ENCODE peak calls at places on chromosome 20, in nine cellular contexts. One of them, this sample, is unnamed.

GRCh38 chr20:38836991-38837390 is 31.5 kb downstream of the PPP1R16B start:
- DNase-seq in heart left ventricle: no peak
- DNase-seq in uterus: no peak
- DNase-seq in erythroblast: no peak
- DNase-seq in stomach: no peak
- DNase-seq in H1: no peak
- DNase-seq in transverse colon: no peak
- DNase-seq in spleen: no peak
- DNase-seq in adrenal gland: no peak
- DNase-seq in this sample: no peak

GRCh38 chr20:39873286-39873685 is 815.8 kb downstream of the MAFB start:
- DNase-seq in transverse colon: no peak
- DNase-seq in erythroblast: no peak
- DNase-seq in uterus: no peak
- DNase-seq in stomach: no peak
- DNase-seq in heart left ventricle: no peak
- DNase-seq in adrenal gland: no peak
- DNase-seq in H1: no peak
- DNase-seq in spleen: no peak
- DNase-seq in this sample: no peak

GRCh38 chr20:15196580-15197255 is 859.3 kb upstream of the FLRT3 start:
- DNase-seq in adrenal gland: no peak
- DNase-seq in erythroblast: no peak
- DNase-seq in H1: no peak
- DNase-seq in spleen: no peak
- DNase-seq in uterus: no peak
- DNase-seq in heart left ventricle: no peak
- DNase-seq in stomach: no peak
- DNase-seq in transverse colon: no peak
- DNase-seq in this sample: no peak

GRCh38 chr20:53735536-53736050 is 142.0 kb upstream of the ZNF217 start:
- DNase-seq in uterus: no peak
- DNase-seq in stomach: no peak
- DNase-seq in transverse colon: no peak
- DNase-seq in H1: no peak
- DNase-seq in adrenal gland: no peak
- DNase-seq in spleen: no peak
- DNase-seq in heart left ventricle: no peak
- DNase-seq in erythroblast: no peak
- DNase-seq in this sample: no peak

GRCh38 chr20:51531141-51531710 is 11.3 kb downstream of the NFATC2 start:
- DNase-seq in erythroblast: no peak
- DNase-seq in H1: no peak
- DNase-seq in heart left ventricle: no peak
- DNase-seq in spleen: no peak
- DNase-seq in stomach: no peak
- DNase-seq in uterus: no peak
- DNase-seq in adrenal gland: no peak
- DNase-seq in transverse colon: no peak
- DNase-seq in this sample: no peak

GRCh38 chr20:21534453-21534852 is 20.6 kb upstream of the NKX2-2 start:
- DNase-seq in spleen: no peak
- DNase-seq in transverse colon: no peak
- DNase-seq in stomach: no peak
- DNase-seq in uterus: no peak
- DNase-seq in erythroblast: no peak
- DNase-seq in heart left ventricle: no peak
- DNase-seq in H1: no peak
- DNase-seq in adrenal gland: no peak
- DNase-seq in this sample: no peak

GRCh38 chr20:17066955-17067354 is 159.9 kb upstream of the PCSK2 start:
- DNase-seq in stomach: no peak
- DNase-seq in uterus: no peak
- DNase-seq in transverse colon: no peak
- DNase-seq in erythroblast: no peak
- DNase-seq in spleen: no peak
- DNase-seq in heart left ventricle: no peak
- DNase-seq in adrenal gland: no peak
- DNase-seq in H1: no peak
- DNase-seq in this sample: no peak

GRCh38 chr20:5168582-5169396 is 42.0 kb downstream of the CDS2 start:
- DNase-seq in spleen: no peak
- DNase-seq in adrenal gland: peak
- DNase-seq in heart left ventricle: peak
- DNase-seq in erythroblast: no peak
- DNase-seq in transverse colon: no peak
- DNase-seq in stomach: no peak
- DNase-seq in uterus: peak
- DNase-seq in H1: no peak
- DNase-seq in this sample: peak

GRCh38 chr20:326645-327031 is 1.3 kb downstream of the SOX12 start:
- DNase-seq in stomach: peak
- DNase-seq in spleen: peak
- DNase-seq in erythroblast: peak
- DNase-seq in transverse colon: peak
- DNase-seq in uterus: no peak
- DNase-seq in H1: no peak
- DNase-seq in adrenal gland: peak
- DNase-seq in heart left ventricle: no peak
- DNase-seq in this sample: no peak

GRCh38 chr20:37941992-37942391 is 39.1 kb downstream of the VSTM2L start:
- DNase-seq in heart left ventricle: no peak
- DNase-seq in stomach: peak
- DNase-seq in spleen: no peak
- DNase-seq in adrenal gland: no peak
- DNase-seq in uterus: no peak
- DNase-seq in transverse colon: no peak
- DNase-seq in H1: no peak
- DNase-seq in erythroblast: no peak
- DNase-seq in this sample: no peak

GRCh38 chr20:48708116-48708515 is 119.7 kb downstream of the PREX1 start:
- DNase-seq in uterus: no peak
- DNase-seq in erythroblast: no peak
- DNase-seq in stomach: no peak
- DNase-seq in adrenal gland: no peak
- DNase-seq in H1: no peak
- DNase-seq in transverse colon: no peak
- DNase-seq in heart left ventricle: no peak
- DNase-seq in spleen: peak
- DNase-seq in this sample: no peak

GRCh38 chr20:35771689-35772562 is at the start of gene PHF20:
- DNase-seq in heart left ventricle: peak
- DNase-seq in stomach: peak
- DNase-seq in transverse colon: peak
- DNase-seq in spleen: peak
- DNase-seq in erythroblast: peak
- DNase-seq in uterus: peak
- DNase-seq in adrenal gland: peak
- DNase-seq in H1: peak
- DNase-seq in this sample: peak

GRCh38 chr20:35771367-35771688 is 487 bp upstream of the PHF20 start:
- DNase-seq in uterus: peak
- DNase-seq in spleen: no peak
- DNase-seq in stomach: no peak
- DNase-seq in adrenal gland: no peak
- DNase-seq in heart left ventricle: no peak
- DNase-seq in transverse colon: no peak
- DNase-seq in H1: no peak
- DNase-seq in erythroblast: no peak
- DNase-seq in this sample: no peak

GRCh38 chr20:35776513-35777101 is 4.8 kb downstream of the PHF20 start:
- DNase-seq in uterus: peak
- DNase-seq in heart left ventricle: peak
- DNase-seq in stomach: peak
- DNase-seq in H1: no peak
- DNase-seq in spleen: no peak
- DNase-seq in transverse colon: peak
- DNase-seq in adrenal gland: peak
- DNase-seq in erythroblast: peak
- DNase-seq in this sample: peak

GRCh38 chr20:35772563-35773058 is 796 bp downstream of the PHF20 start:
- DNase-seq in adrenal gland: no peak
- DNase-seq in uterus: peak
- DNase-seq in stomach: no peak
- DNase-seq in transverse colon: no peak
- DNase-seq in spleen: no peak
- DNase-seq in heart left ventricle: no peak
- DNase-seq in H1: no peak
- DNase-seq in erythroblast: peak
- DNase-seq in this sample: no peak

GRCh38 chr20:35773154-35773751 is 1.4 kb downstream of the PHF20 start:
- DNase-seq in H1: no peak
- DNase-seq in uterus: no peak
- DNase-seq in erythroblast: peak
- DNase-seq in spleen: peak
- DNase-seq in heart left ventricle: no peak
- DNase-seq in transverse colon: peak
- DNase-seq in adrenal gland: peak
- DNase-seq in stomach: peak
- DNase-seq in this sample: no peak
- TF ChIP-seq POLR2A in H1: no peak
- TF ChIP-seq POLR2A in uterus: no peak
- TF ChIP-seq POLR2A in erythroblast: no peak
- TF ChIP-seq POLR2A in spleen: peak
- TF ChIP-seq POLR2A in heart left ventricle: no peak
- TF ChIP-seq POLR2A in transverse colon: peak
- TF ChIP-seq POLR2A in adrenal gland: no peak
- TF ChIP-seq POLR2A in stomach: no peak
- TF ChIP-seq POLR2A in this sample: no peak

GRCh38 chr20:62135573-62136266 is 7.5 kb downstream of the PSMA7 start:
- DNase-seq in spleen: no peak
- DNase-seq in heart left ventricle: no peak
- DNase-seq in H1: no peak
- DNase-seq in uterus: no peak
- DNase-seq in transverse colon: no peak
- DNase-seq in erythroblast: no peak
- DNase-seq in stomach: no peak
- DNase-seq in adrenal gland: no peak
- DNase-seq in this sample: no peak
- TF ChIP-seq POLR2A in spleen: no peak
- TF ChIP-seq POLR2A in heart left ventricle: no peak
- TF ChIP-seq POLR2A in H1: no peak
- TF ChIP-seq POLR2A in uterus: no peak
- TF ChIP-seq POLR2A in transverse colon: no peak
- TF ChIP-seq POLR2A in erythroblast: peak
- TF ChIP-seq POLR2A in stomach: no peak
- TF ChIP-seq POLR2A in adrenal gland: no peak
- TF ChIP-seq POLR2A in this sample: no peak

GRCh38 chr20:35345189-35345588 is 53.0 kb upstream of the FAM83C start:
- DNase-seq in stomach: no peak
- DNase-seq in uterus: no peak
- DNase-seq in spleen: no peak
- DNase-seq in H1: no peak
- DNase-seq in adrenal gland: no peak
- DNase-seq in heart left ventricle: no peak
- DNase-seq in transverse colon: no peak
- DNase-seq in erythroblast: no peak
- DNase-seq in this sample: no peak

GRCh38 chr20:35341366-35342028 is 49.3 kb upstream of the FAM83C start:
- DNase-seq in uterus: no peak
- DNase-seq in spleen: no peak
- DNase-seq in heart left ventricle: no peak
- DNase-seq in transverse colon: no peak
- DNase-seq in H1: no peak
- DNase-seq in adrenal gland: no peak
- DNase-seq in stomach: no peak
- DNase-seq in erythroblast: no peak
- DNase-seq in this sample: no peak

GRCh38 chr20:35340436-35340835 is 48.2 kb upstream of the FAM83C start:
- DNase-seq in spleen: no peak
- DNase-seq in uterus: no peak
- DNase-seq in adrenal gland: no peak
- DNase-seq in transverse colon: no peak
- DNase-seq in H1: no peak
- DNase-seq in stomach: no peak
- DNase-seq in erythroblast: no peak
- DNase-seq in heart left ventricle: no peak
- DNase-seq in this sample: no peak

GRCh38 chr20:35342154-35342769 is 50.0 kb upstream of the FAM83C start:
- DNase-seq in heart left ventricle: no peak
- DNase-seq in erythroblast: no peak
- DNase-seq in H1: no peak
- DNase-seq in stomach: no peak
- DNase-seq in uterus: no peak
- DNase-seq in adrenal gland: no peak
- DNase-seq in spleen: no peak
- DNase-seq in transverse colon: no peak
- DNase-seq in this sample: no peak

DNA sequence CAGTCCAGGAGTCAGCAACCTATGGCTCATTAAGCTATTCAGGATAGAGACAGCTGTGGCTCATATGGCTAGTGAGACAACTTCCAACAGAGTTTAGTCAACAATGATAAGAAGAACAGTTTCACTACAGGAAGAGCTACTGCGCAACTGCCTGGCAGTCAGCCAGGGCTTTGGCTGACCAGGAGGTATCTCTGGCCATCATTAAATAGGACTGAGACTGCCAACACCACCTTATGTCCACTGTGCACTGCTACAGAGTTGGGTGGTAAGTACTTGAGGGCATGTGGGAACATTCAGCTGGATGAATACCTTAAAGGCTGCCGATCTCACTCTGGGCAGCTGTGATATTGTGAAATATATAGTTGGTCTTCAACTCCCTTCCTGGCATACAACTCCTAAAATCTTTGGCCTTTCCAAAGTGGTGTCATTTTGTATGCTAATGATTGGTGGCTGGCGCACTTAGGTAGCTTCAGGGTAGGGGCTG is 52.2 kb upstream of the FAM83C start:
- DNase-seq in erythroblast: peak
- DNase-seq in stomach: peak
- DNase-seq in uterus: peak
- DNase-seq in spleen: no peak
- DNase-seq in transverse colon: peak
- DNase-seq in adrenal gland: peak
- DNase-seq in H1: no peak
- DNase-seq in heart left ventricle: peak
- DNase-seq in this sample: peak
- TF ChIP-seq POLR2A in erythroblast: no peak
- TF ChIP-seq POLR2A in stomach: no peak
- TF ChIP-seq POLR2A in uterus: no peak
- TF ChIP-seq POLR2A in spleen: no peak
- TF ChIP-seq POLR2A in transverse colon: no peak
- TF ChIP-seq POLR2A in adrenal gland: no peak
- TF ChIP-seq POLR2A in H1: no peak
- TF ChIP-seq POLR2A in heart left ventricle: no peak
- TF ChIP-seq POLR2A in this sample: no peak

DNA sequence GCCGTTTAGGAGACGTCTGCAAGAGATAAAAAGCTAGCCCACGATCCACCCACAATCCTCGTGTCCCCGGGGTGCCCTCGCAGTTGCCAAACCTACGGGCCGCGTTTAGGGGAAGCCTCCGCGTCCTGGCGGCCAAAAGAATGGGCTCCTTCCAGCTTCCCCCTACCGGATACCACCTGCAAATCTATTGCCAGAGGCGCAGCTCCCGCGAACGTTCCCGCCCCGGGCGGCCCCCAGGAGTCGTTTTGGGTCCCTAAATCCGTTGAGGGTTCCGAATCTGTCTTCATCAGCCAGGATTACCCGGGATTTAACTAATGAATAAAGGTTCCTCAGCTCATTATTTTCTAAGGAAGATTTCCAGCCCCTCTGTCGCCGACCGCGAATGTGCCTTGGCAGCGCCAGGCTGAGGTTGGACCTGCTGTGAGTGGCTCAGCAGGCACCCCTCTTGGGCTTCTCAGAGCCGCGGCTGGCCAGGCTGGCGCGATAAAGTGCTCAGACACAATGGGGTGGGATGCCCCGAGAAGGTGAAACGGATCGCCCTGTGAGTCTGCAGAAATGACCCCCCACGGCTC is 2.8 kb upstream of the VSX1 start:
- DNase-seq in erythroblast: no peak
- DNase-seq in spleen: peak
- DNase-seq in transverse colon: no peak
- DNase-seq in H1: peak
- DNase-seq in uterus: no peak
- DNase-seq in adrenal gland: no peak
- DNase-seq in heart left ventricle: no peak
- DNase-seq in stomach: no peak
- DNase-seq in this sample: no peak
- TF ChIP-seq POLR2A in erythroblast: no peak
- TF ChIP-seq POLR2A in spleen: no peak
- TF ChIP-seq POLR2A in transverse colon: no peak
- TF ChIP-seq POLR2A in H1: no peak
- TF ChIP-seq POLR2A in uterus: no peak
- TF ChIP-seq POLR2A in adrenal gland: no peak
- TF ChIP-seq POLR2A in heart left ventricle: no peak
- TF ChIP-seq POLR2A in stomach: no peak
- TF ChIP-seq POLR2A in this sample: no peak

This sample was measured in ovary.